ENCODE peak calls at places on chromosome 10, in five cellular contexts. T is IMR-90, Q is left ventricle myocardium inferior, B is mesendoderm, H is suprapubic skin. N is an unnamed sample. For H3K27me3, the result is how much of the 10 kb centered on the place peaks cover.

GRCh38 chr10:91759581-91759986 is 38.6 kb upstream of the TNKS2 start:
- DNase-seq in B (peak), H (no peak), T (peak), Q (no peak), N (no peak)

GRCh38 chr10:130493446-130494198 is 357.4 kb downstream of the GLRX3 start:
- DNase-seq in T (no peak), H (peak), Q (no peak), B (no peak), N (no peak)

GRCh38 chr10:104117839-104118323 is 4.1 kb upstream of the SFR1 start:
- DNase-seq in H (no peak), B (no peak), Q (no peak), T (peak), N (no peak)

GRCh38 chr10:30821994-30822692 is 192.6 kb upstream of the LYZL2 start:
- DNase-seq in H (no peak), T (no peak), B (no peak), Q (no peak), N (no peak)

GRCh38 chr10:46033602-46034011 is 3.2 kb upstream of the NCOA4 start:
- DNase-seq in H (no peak), B (peak), Q (no peak), T (peak), N (peak)

GRCh38 chr10:80567292-80567691 is 29.6 kb downstream of the SH2D4B start:
- DNase-seq in H (no peak), B (peak), T (no peak), Q (no peak), N (no peak)

GRCh38 chr10:24209421-24209770 is 458 bp downstream of the KIAA1217 start:
- DNase-seq in B (peak), T (peak), Q (no peak), H (no peak), N (no peak)

GRCh38 chr10:11616021-11616420 is 4.6 kb upstream of the USP6NL start:
- DNase-seq in T (no peak), Q (no peak), B (no peak), H (no peak), N (no peak)

GRCh38 chr10:19719320-19719719 is 96.9 kb upstream of the PLXDC2 start:
- DNase-seq in B (no peak), T (peak), H (no peak), Q (no peak), N (peak)

GRCh38 chr10:43680035-43680434 is 31.4 kb upstream of the ZNF32 start:
- DNase-seq in H (no peak), B (peak), T (peak), Q (no peak), N (no peak)

GRCh38 chr10:91564026-91564425 is 68.8 kb downstream of the PPP1R3C start:
- DNase-seq in H (no peak), B (no peak), Q (no peak), T (no peak), N (no peak)

GRCh38 chr10:36759111-36759805 is 366.1 kb upstream of the ANKRD30A start:
- DNase-seq in T (peak), Q (no peak), H (no peak), B (no peak), N (peak)

GRCh38 chr10:12022580-12023257 is 19.9 kb downstream of the UPF2 start:
- DNase-seq in T (no peak), Q (no peak), H (no peak), B (no peak), N (no peak)

GRCh38 chr10:34808336-34808735 is 6.8 kb downstream of the PARD3 start:
- DNase-seq in H (no peak), T (no peak), Q (no peak), B (no peak), N (no peak)

GRCh38 chr10:62655337-62655994 is 149.1 kb upstream of the ADO start:
- DNase-seq in Q (no peak), H (no peak), T (no peak), B (no peak), N (no peak)

GRCh38 chr10:24357344-24358021 is 148.5 kb downstream of the KIAA1217 start:
- DNase-seq in H (no peak), B (no peak), Q (no peak), T (no peak), N (no peak)

GRCh38 chr10:124264711-124265390 is 153.9 kb downstream of the OAT start:
- DNase-seq in T (no peak), Q (no peak), H (peak), B (no peak), N (no peak)

GRCh38 chr10:27744478-27745379 is 890 bp downstream of the MKX start:
- DNase-seq in Q (peak), T (peak), H (peak), B (peak), N (no peak)

GRCh38 chr10:70052462-70053211 is at the start of gene MACROH2A2:
- DNase-seq in H (no peak), T (peak), B (peak), Q (peak), N (no peak)

GRCh38 chr10:22251751-22252285 is 34.0 kb upstream of the EBLN1 start:
- DNase-seq in Q (peak), B (peak), H (peak), T (no peak), N (no peak)

GRCh38 chr10:94232711-94233383 is 129.9 kb downstream of the NOC3L start:
- DNase-seq in T (no peak), Q (no peak), B (peak), H (no peak), N (no peak)

DNA sequence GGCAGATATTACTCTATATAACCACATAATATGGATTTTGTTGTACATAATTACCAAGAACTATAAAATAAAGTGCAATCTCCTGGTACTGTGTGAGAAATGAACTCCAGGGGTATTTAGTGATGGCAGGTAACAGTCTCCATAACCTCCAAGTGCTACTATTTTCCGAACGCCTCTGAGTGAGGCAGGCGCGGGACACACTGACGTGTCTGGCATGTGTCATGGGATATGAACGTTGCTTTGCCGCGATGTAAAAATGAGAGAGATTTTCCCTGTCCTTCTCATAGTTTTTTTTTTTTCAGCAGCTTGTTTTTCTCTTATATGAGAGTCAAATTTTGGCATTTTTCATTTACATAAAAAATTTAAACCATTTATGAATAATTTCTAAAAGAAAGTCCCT is 3.6 kb downstream of the ADARB2 start:
- DNase-seq in T (no peak), B (no peak), H (no peak), Q (no peak), N (no peak)
- H3K27me3 ChIP-seq in T (under half), B (under half), H (half or more), Q (half or more), N (under half)

GRCh38 chr10:99532687-99533495 is at the start of gene NKX2-3:
- DNase-seq in T (peak), B (peak), H (no peak), Q (peak), N (no peak)
- H3K27me3 ChIP-seq in T (half or more), B (half or more), H (half or more), Q (half or more), N (half or more)

GRCh38 chr10:114173680-114174461 is at the start of gene CCDC186:
- DNase-seq in B (peak), H (peak), Q (peak), T (peak), N (peak)

GRCh38 chr10:114176511-114176910 is 2.5 kb upstream of the CCDC186 start:
- DNase-seq in T (no peak), H (no peak), Q (no peak), B (no peak), N (no peak)

GRCh38 chr10:114172776-114173555 is 1.0 kb downstream of the CCDC186 start:
- DNase-seq in H (no peak), T (no peak), B (no peak), Q (no peak), N (no peak)

GRCh38 chr10:114175667-114176066 is 1.7 kb upstream of the CCDC186 start:
- DNase-seq in B (no peak), Q (no peak), T (no peak), H (no peak), N (no peak)

GRCh38 chr10:114174462-114175190 is 623 bp upstream of the CCDC186 start:
- DNase-seq in H (peak), T (peak), Q (peak), B (no peak), N (peak)
- H3K27me3 ChIP-seq in H (under half), T (under half), Q (under half), B (under half), N (under half)

GRCh38 chr10:49651039-49651835 is 28.2 kb upstream of the C10orf53 start:
- DNase-seq in H (no peak), B (no peak), Q (no peak), T (no peak), N (no peak)

GRCh38 chr10:49651917-49652316 is 27.5 kb upstream of the C10orf53 start:
- DNase-seq in B (no peak), Q (no peak), H (no peak), T (no peak), N (no peak)

GRCh38 chr10:49649936-49650723 is 29.3 kb upstream of the C10orf53 start:
- DNase-seq in H (no peak), Q (no peak), B (no peak), T (no peak), N (no peak)

GRCh38 chr10:49649294-49649693 is 30.2 kb upstream of the C10orf53 start:
- DNase-seq in H (no peak), Q (no peak), B (peak), T (no peak), N (no peak)

GRCh38 chr10:49650724-49651034 is 28.8 kb upstream of the C10orf53 start:
- DNase-seq in B (no peak), H (no peak), Q (no peak), T (no peak), N (no peak)
- H3K27me3 ChIP-seq in B (under half), H (under half), Q (half or more), T (under half), N (under half)

GRCh38 chr10:95290446-95290800 is 380 bp downstream of the PDLIM1 start:
- DNase-seq in B (no peak), T (no peak), Q (peak), H (no peak), N (no peak)
- H3K27me3 ChIP-seq in B (under half), T (under half), Q (under half), H (under half), N (under half)

DNA sequence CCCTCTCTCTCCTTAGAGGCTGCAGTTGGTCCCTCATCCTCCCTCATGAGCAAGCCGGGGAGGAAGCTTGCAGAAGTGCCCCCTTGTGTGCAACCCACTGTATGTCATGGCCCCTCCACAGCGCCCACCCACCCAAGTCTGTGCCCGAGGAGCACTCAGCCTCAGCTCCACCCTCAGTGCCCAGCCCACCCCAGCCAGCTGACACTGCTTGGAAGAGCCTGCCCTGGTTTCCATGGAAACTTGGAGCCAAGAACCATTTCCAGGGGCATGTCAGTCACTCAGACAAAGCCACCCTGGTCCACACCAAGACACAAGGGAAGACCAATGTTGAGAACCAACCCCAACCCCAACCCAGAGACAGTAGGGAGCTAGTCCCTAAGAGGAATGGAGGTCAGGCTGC is 79.5 kb downstream of the PAX2 start:
- DNase-seq in B (no peak), Q (no peak), T (no peak), H (no peak), N (no peak)
- H3K27me3 ChIP-seq in B (half or more), Q (half or more), T (half or more), H (half or more), N (half or more)